ENCODE peak calls at places on chromosomes 6 and 20, in seven cellular contexts. S is lower leg skin; M is fibroblast of pulmonary artery; W is stimulated activated CD4-positive, alpha-beta T cell treated with anti-CD3 and anti-CD28 coated beads, Interleukin-1b, Interleukin-23, amount 100 ng/mL, for 1 hour; T is endothelial cell; O is AG08396; G is anterior cingulate cortex. Z is an unnamed sample.

GRCh38 chr20:62427172-62428007 is at the start of gene RBBP8NL:
- DNase-seq in S (peak), M (no peak), T (no peak), W (no peak), G (no peak), O (no peak), Z (no peak)

GRCh38 chr6:29847871-29848630 is 20.4 kb downstream of the HLA-G start:
- DNase-seq in S (peak), G (peak), M (peak), O (peak), W (peak), T (peak), Z (peak)

GRCh38 chr6:33453361-33454008 is 891 bp upstream of the ZBTB9 start:
- DNase-seq in M (no peak), S (no peak), O (peak), G (no peak), T (no peak), W (no peak), Z (peak)

GRCh38 chr20:31691646-31692275 is 30.9 kb downstream of the BCL2L1 start:
- DNase-seq in M (no peak), O (no peak), G (no peak), W (no peak), T (no peak), S (no peak), Z (peak)

GRCh38 chr6:157790548-157791160 is 32.4 kb upstream of the SNX9 start:
- DNase-seq in M (no peak), W (no peak), T (no peak), G (no peak), O (no peak), S (no peak), Z (peak)

GRCh38 chr20:31549513-31549880 is 35.3 kb downstream of the HM13 start:
- DNase-seq in M (no peak), S (no peak), T (no peak), G (no peak), W (no peak), O (no peak), Z (no peak)

GRCh38 chr6:143941852-143942627 is 66.0 kb downstream of the PLAGL1 start:
- DNase-seq in W (no peak), T (peak), S (no peak), O (peak), G (no peak), M (peak), Z (peak)

GRCh38 chr6:71498643-71499042 is 210.0 kb downstream of the OGFRL1 start:
- DNase-seq in M (no peak), T (no peak), O (no peak), W (no peak), G (no peak), S (no peak), Z (no peak)

GRCh38 chr6:37985355-37985754 is 165.8 kb downstream of the ZFAND3 start:
- DNase-seq in T (no peak), W (no peak), M (no peak), O (no peak), S (no peak), G (no peak), Z (peak)

GRCh38 chr6:1596088-1596852 is 13.4 kb upstream of the FOXC1 start:
- DNase-seq in O (peak), S (no peak), T (peak), M (peak), W (peak), G (peak), Z (peak)

Z was measured in OCI-M1.